ENCODE peak calls at places on chromosomes 5 and 9, in six cellular contexts. L is MCF 10A, W is IMR-90, F is foreskin fibroblast, B is breast epithelium, P is WTC11. U is an unnamed sample.

GRCh38 chr9:91771864-91772263 is 178.2 kb downstream of the ROR2 start:
- DNase-seq in W (no peak), F (peak; percentile 20), B (no peak), L (no peak), P (no peak), U (no peak)

GRCh38 chr5:141843156-141843927 is 34.9 kb downstream of the PCDH1 start:
- DNase-seq in L (peak; percentile 39), P (no peak), F (no peak), B (peak; percentile 65), W (peak; percentile 44), U (no peak)

GRCh38 chr5:67809589-67809988 is 406.0 kb upstream of the PIK3R1 start:
- DNase-seq in L (no peak), P (no peak), B (no peak), W (no peak), F (no peak), U (no peak)

GRCh38 chr5:137142371-137143243 is 356.5 kb downstream of the SPOCK1 start:
- DNase-seq in F (peak; percentile 92), W (peak; percentile 94), L (peak; percentile 87), B (peak; percentile 37), P (no peak), U (no peak)

GRCh38 chr5:172775326-172776234 is 4.6 kb upstream of the DUSP1 start:
- DNase-seq in B (peak; percentile 73), P (no peak), F (peak; percentile 95), L (peak; percentile 100), W (peak; percentile 90), U (no peak)

GRCh38 chr9:129868571-129869486 is 33.6 kb downstream of the USP20 start:
- DNase-seq in F (no peak), P (no peak), B (no peak), W (no peak), L (no peak), U (no peak)

GRCh38 chr5:133251296-133252132 is 199.7 kb downstream of the HSPA4 start:
- DNase-seq in B (peak; percentile 45), F (no peak), P (no peak), W (no peak), L (peak; percentile 84), U (no peak)

GRCh38 chr5:27962201-27962600 is 923.8 kb upstream of the CDH9 start:
- DNase-seq in L (peak; percentile 34), B (no peak), P (no peak), W (no peak), F (no peak), U (no peak)

GRCh38 chr5:116543501-116543900 is 31.1 kb downstream of the SEMA6A start:
- DNase-seq in W (no peak), L (no peak), F (no peak), P (no peak), B (no peak), U (no peak)

GRCh38 chr9:106528158-106528557 is 334.8 kb upstream of the ZNF462 start:
- DNase-seq in P (no peak), L (no peak), W (no peak), B (no peak), F (no peak), U (no peak)

GRCh38 chr9:106532616-106533015 is 330.4 kb upstream of the ZNF462 start:
- DNase-seq in P (peak; percentile 13), F (no peak), B (no peak), W (no peak), L (no peak), U (peak; percentile 3)

GRCh38 chr9:106529616-106530015 is 333.4 kb upstream of the ZNF462 start:
- DNase-seq in P (no peak), B (no peak), L (no peak), W (no peak), F (no peak), U (no peak)

GRCh38 chr9:106526805-106527204 is 336.2 kb upstream of the ZNF462 start:
- DNase-seq in P (no peak), F (no peak), B (no peak), L (no peak), W (no peak), U (no peak)
- TF ChIP-seq CTCF in P (no peak), F (no peak), B (no peak), L (no peak), W (no peak), U (no peak)

GRCh38 chr9:87107072-87107471 is 159.8 kb upstream of the GAS1 start:
- DNase-seq in B (no peak), P (peak; percentile 33), L (peak; percentile 62), W (peak; percentile 29), F (no peak), U (no peak)
- TF ChIP-seq CTCF in B (no peak), P (no peak), L (no peak), W (no peak), F (no peak), U (peak; percentile 10)

DNA sequence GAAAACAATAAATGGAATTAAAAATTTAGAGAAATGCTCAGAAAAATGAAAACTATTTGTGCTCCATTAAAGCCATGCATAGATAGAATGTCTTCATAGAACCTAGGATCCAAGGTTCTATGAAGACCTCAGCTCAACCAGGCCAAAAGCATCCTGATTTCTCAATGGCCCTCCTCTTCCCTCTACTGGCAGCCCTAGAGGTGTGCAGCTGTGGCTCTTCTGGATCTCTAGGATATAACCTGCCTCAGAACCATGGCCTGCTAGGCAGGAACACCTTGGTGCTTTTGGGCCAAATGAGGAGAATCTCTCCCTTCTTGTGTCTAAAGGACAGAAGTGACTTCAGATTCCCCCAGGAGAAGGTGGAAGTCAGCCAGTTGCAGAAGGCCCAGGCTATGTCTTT is 15.1 kb downstream of the IFNA1 start:
- DNase-seq in L (peak; percentile 28), B (no peak), P (peak; percentile 25), W (peak; percentile 25), F (no peak), U (no peak)
- TF ChIP-seq CTCF in L (peak; percentile 33), B (no peak), P (peak; percentile 31), W (peak; percentile 57), F (peak; percentile 84), U (peak; percentile 64)

GRCh38 chr5:163005949-163006348 is 431.4 kb upstream of the CCNG1 start:
- DNase-seq in L (peak; percentile 63), F (no peak), P (no peak), W (no peak), B (no peak), U (no peak)
- TF ChIP-seq CTCF in L (peak; percentile 64), F (no peak), P (no peak), W (no peak), B (no peak), U (peak; percentile 17)

GRCh38 chr5:53090229-53090628 is 19.3 kb downstream of the MOCS2 start:
- DNase-seq in L (no peak), F (no peak), P (no peak), B (no peak), W (no peak), U (no peak)

GRCh38 chr5:53089481-53089976 is 20.0 kb downstream of the MOCS2 start:
- DNase-seq in L (no peak), P (no peak), W (peak; percentile 34), F (no peak), B (no peak), U (no peak)

GRCh38 chr5:53092242-53092641 is 17.3 kb downstream of the MOCS2 start:
- DNase-seq in F (no peak), L (no peak), P (no peak), W (no peak), B (no peak), U (no peak)

GRCh38 chr5:53087596-53087995 is 22.0 kb downstream of the MOCS2 start:
- DNase-seq in F (no peak), W (no peak), L (no peak), P (no peak), B (no peak), U (no peak)

GRCh38 chr5:53091304-53091703 is 18.3 kb downstream of the MOCS2 start:
- DNase-seq in P (no peak), W (peak; percentile 72), B (no peak), L (peak; percentile 42), F (peak; percentile 34), U (no peak)
- TF ChIP-seq CTCF in P (no peak), W (no peak), B (no peak), L (no peak), F (no peak), U (no peak)

GRCh38 chr5:169095976-169096375 is 205.0 kb downstream of the SLIT3 start:
- DNase-seq in F (no peak), B (no peak), W (no peak), L (no peak), P (no peak), U (no peak)

GRCh38 chr5:169098331-169099121 is 202.4 kb downstream of the SLIT3 start:
- DNase-seq in F (no peak), L (no peak), P (no peak), B (peak; percentile 26), W (no peak), U (no peak)

GRCh38 chr5:169095410-169095772 is 205.5 kb downstream of the SLIT3 start:
- DNase-seq in L (peak; percentile 17), P (no peak), B (no peak), F (no peak), W (no peak), U (no peak)

GRCh38 chr5:169097897-169098296 is 203.0 kb downstream of the SLIT3 start:
- DNase-seq in W (no peak), F (no peak), L (no peak), P (no peak), B (no peak), U (no peak)

DNA sequence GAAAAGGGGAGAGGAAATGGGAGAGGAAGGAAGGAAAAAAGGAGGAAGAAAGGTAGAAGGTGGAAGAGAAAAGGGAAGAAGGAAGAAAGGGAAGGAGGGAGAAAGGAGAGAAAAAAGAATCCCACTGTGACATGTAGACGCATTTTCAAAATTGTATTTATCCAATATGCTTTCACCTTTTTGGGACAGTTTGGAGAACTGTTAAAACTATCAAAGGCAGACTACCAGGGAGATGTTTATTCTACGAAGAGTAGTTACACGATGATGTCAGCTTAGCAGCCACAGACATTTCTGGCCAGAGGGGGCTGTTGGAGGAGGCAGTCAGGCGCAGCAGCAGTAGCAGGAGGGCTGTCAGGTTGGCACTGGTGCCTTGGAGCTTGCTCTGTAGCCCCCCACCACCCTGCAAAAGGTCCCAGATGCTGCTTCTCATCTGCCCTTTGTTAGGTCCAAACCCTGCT is 203.5 kb downstream of the SLIT3 start:
- DNase-seq in L (no peak), B (peak; percentile 23), P (no peak), F (peak; percentile 18), W (peak; percentile 2), U (peak; percentile 34)
- TF ChIP-seq CTCF in L (no peak), B (no peak), P (no peak), F (no peak), W (no peak), U (no peak)

DNA sequence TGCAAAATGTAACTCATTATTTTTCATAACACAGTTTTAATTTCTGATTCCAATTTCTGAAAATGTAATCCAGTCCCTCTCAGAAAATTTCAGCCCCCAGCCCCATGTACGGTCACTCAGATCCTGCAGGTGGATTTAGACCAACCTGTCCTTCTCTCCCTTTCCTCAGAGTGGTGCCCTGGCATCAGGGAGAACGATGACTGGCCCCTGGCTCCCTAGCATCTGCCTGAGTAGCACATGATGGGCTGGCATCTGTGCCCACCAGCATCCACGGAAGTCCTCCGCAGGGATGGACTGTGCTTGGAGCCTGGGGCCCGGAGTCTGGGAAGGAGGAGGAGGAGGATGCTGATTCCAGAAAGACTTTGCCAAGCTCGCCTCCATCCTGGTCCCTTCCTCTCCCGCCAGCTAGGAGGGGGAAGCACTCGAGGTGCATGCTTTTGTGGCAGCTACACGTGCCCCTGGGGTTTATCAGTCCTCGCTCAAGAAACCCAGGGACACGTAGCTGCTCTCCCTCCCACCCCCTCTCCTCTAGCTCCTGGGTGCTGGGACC is 54.4 kb upstream of the RUFY1 start:
- DNase-seq in L (peak; percentile 39), W (no peak), B (no peak), P (no peak), F (no peak), U (no peak)
- TF ChIP-seq CTCF in L (peak; percentile 21), W (peak; percentile 8), B (no peak), P (no peak), F (no peak), U (no peak)